ENCODE peak calls at places on chromosomes 11 and 22, in eight cellular contexts. V, C, N, B, U, F, S and I are unnamed samples.

GRCh38 chr11:100637706-100638105 is 49.4 kb upstream of the ARHGAP42 start:
- DNase-seq in U (no peak), C (no peak), B (no peak), N (no peak), F (no peak), V (no peak), S (no peak), I (no peak)

GRCh38 chr11:67524480-67524808 is 1.2 kb upstream of the CABP2 start:
- DNase-seq in F (no peak), C (no peak), U (no peak), B (no peak), S (no peak), V (no peak), N (peak; percentile 54), I (no peak)

GRCh38 chr11:30553521-30554110 is 32.5 kb downstream of the MPPED2 start:
- DNase-seq in F (no peak), V (no peak), B (no peak), N (no peak), C (no peak), S (no peak), U (no peak), I (peak; percentile 3)

GRCh38 chr22:43909708-43910107 is 13.9 kb upstream of the PNPLA3 start:
- DNase-seq in B (no peak), C (no peak), N (no peak), U (no peak), F (no peak), S (no peak), V (no peak), I (no peak)

GRCh38 chr22:37300551-37301017 is 18.3 kb downstream of the CYTH4 start:
- DNase-seq in N (no peak), F (no peak), C (no peak), U (no peak), S (no peak), B (no peak), V (no peak), I (no peak)

GRCh38 chr22:46240917-46241316 is 9.2 kb downstream of the CDPF1 start:
- DNase-seq in V (no peak), N (no peak), S (no peak), U (no peak), B (no peak), F (no peak), C (no peak), I (no peak)

GRCh38 chr22:41841085-41841712 is 8.3 kb downstream of the SREBF2 start:
- DNase-seq in V (no peak), C (no peak), S (no peak), F (no peak), B (no peak), N (no peak), U (no peak), I (no peak)

GRCh38 chr11:69215784-69216415 is 60.2 kb downstream of the SMIM38 start:
- DNase-seq in N (peak; percentile 33), B (no peak), S (no peak), V (no peak), F (peak; percentile 42), U (no peak), C (peak; percentile 64), I (peak; percentile 62)

GRCh38 chr11:877565-877964 is 33.0 kb downstream of the CHID1 start:
- DNase-seq in N (no peak), C (no peak), V (peak; percentile 32), S (peak; percentile 81), F (no peak), U (no peak), B (no peak), I (no peak)